ENCODE peak calls at places on chromosomes 5 and 9, in nine cellular contexts. S is SW 1271; W is heart left ventricle; G is fibroblast of pulmonary artery; U is osteocyte; B is midbrain; E is EH; M is MCF 10A; O is stimulated activated CD4-positive, alpha-beta T cell treated with anti-CD3 and anti-CD28 coated beads, Interleukin-15, amount 100 ng/mL, for 48 hours. L is an unnamed sample.

GRCh38 chr5:42745426-42745825 is 11.2 kb upstream of the CCDC152 start:
- DNase-seq in U (no peak), M (peak), G (peak), O (no peak), E (peak), W (no peak), S (no peak), B (peak), L (peak)

GRCh38 chr9:14428781-14429230 is 114.9 kb upstream of the NFIB start:
- DNase-seq in E (peak), G (peak), O (peak), S (peak), B (peak), M (peak), U (peak), W (peak), L (peak)

GRCh38 chr9:133420392-133420827 is 1.8 kb upstream of the ADAMTS13 start:
- DNase-seq in B (no peak), E (no peak), U (no peak), S (no peak), M (no peak), W (no peak), G (no peak), O (no peak), L (no peak)

GRCh38 chr9:14403112-14403511 is 89.2 kb upstream of the NFIB start:
- DNase-seq in W (no peak), M (no peak), G (no peak), S (no peak), B (no peak), O (no peak), E (no peak), U (no peak), L (no peak)

GRCh38 chr9:88433583-88434240 is 45.5 kb downstream of the SPIN1 start:
- DNase-seq in E (peak), O (no peak), B (no peak), S (no peak), G (peak), M (no peak), W (no peak), U (no peak), L (no peak)

GRCh38 chr5:149639718-149640117 is 58.4 kb downstream of the ARHGEF37 start:
- DNase-seq in O (no peak), G (no peak), M (no peak), E (no peak), U (no peak), B (no peak), W (peak), S (no peak), L (no peak)

GRCh38 chr5:134552301-134552700 is 26.8 kb downstream of the JADE2 start:
- DNase-seq in W (peak), E (peak), U (no peak), O (no peak), S (peak), G (peak), B (no peak), M (peak), L (peak)

GRCh38 chr9:72315089-72315509 is 49.9 kb downstream of the ZFAND5 start:
- DNase-seq in G (peak), B (peak), U (no peak), O (no peak), M (peak), W (peak), S (no peak), E (peak), L (peak)

L was measured in dermis blood vessel endothelial cell.